ENCODE peak calls at places on chromosomes 7 and 10, in five cellular contexts. One of them, this sample, is unnamed.
A peak's percentile ranks its signal among the peaks of the same experiment; 100 is the strongest.

GRCh38 chr10:8511026-8511425 is 456.5 kb downstream of the GATA3 start:
- DNase-seq in lung: no peak
- DNase-seq in bronchial epithelial cell: no peak
- DNase-seq in A549: no peak
- DNase-seq in fibroblast of villous mesenchyme: no peak
- DNase-seq in this sample: no peak

GRCh38 chr7:156160811-156161210 is 348.5 kb upstream of the SHH start:
- DNase-seq in fibroblast of villous mesenchyme: no peak
- DNase-seq in lung: peak; percentile 40
- DNase-seq in bronchial epithelial cell: no peak
- DNase-seq in A549: no peak
- DNase-seq in this sample: no peak

GRCh38 chr10:72274213-72274729 is 547 bp downstream of the DDIT4 start:
- DNase-seq in bronchial epithelial cell: no peak
- DNase-seq in fibroblast of villous mesenchyme: no peak
- DNase-seq in lung: no peak
- DNase-seq in A549: no peak
- DNase-seq in this sample: no peak

GRCh38 chr10:114609518-114610426 is 48.3 kb downstream of the ABLIM1 start:
- DNase-seq in fibroblast of villous mesenchyme: peak; percentile 50
- DNase-seq in lung: no peak
- DNase-seq in A549: no peak
- DNase-seq in bronchial epithelial cell: no peak
- DNase-seq in this sample: no peak

GRCh38 chr10:89516149-89516832 is 19.1 kb downstream of the SLC16A12 start:
- DNase-seq in lung: no peak
- DNase-seq in fibroblast of villous mesenchyme: peak; percentile 97
- DNase-seq in A549: no peak
- DNase-seq in bronchial epithelial cell: peak; percentile 89
- DNase-seq in this sample: peak; percentile 85

GRCh38 chr7:130114374-130114773 is 44.0 kb downstream of the KLHDC10 start:
- DNase-seq in lung: no peak
- DNase-seq in A549: no peak
- DNase-seq in fibroblast of villous mesenchyme: no peak
- DNase-seq in bronchial epithelial cell: no peak
- DNase-seq in this sample: no peak

GRCh38 chr10:25725917-25726716 is 207.9 kb upstream of the MYO3A start:
- DNase-seq in A549: peak; percentile 47
- DNase-seq in lung: no peak
- DNase-seq in fibroblast of villous mesenchyme: peak; percentile 50
- DNase-seq in bronchial epithelial cell: peak; percentile 59
- DNase-seq in this sample: peak; percentile 58

GRCh38 chr7:157499121-157499834 is 162.5 kb downstream of the DNAJB6 start:
- DNase-seq in fibroblast of villous mesenchyme: no peak
- DNase-seq in bronchial epithelial cell: no peak
- DNase-seq in lung: no peak
- DNase-seq in A549: no peak
- DNase-seq in this sample: no peak

GRCh38 chr7:142381727-142382409 is 124.0 kb upstream of the PRSS58 start:
- DNase-seq in lung: no peak
- DNase-seq in fibroblast of villous mesenchyme: no peak
- DNase-seq in A549: no peak
- DNase-seq in bronchial epithelial cell: no peak
- DNase-seq in this sample: peak; percentile 80

GRCh38 chr10:62384057-62384446 is 9.9 kb downstream of the ZNF365 start:
- DNase-seq in fibroblast of villous mesenchyme: peak; percentile 65
- DNase-seq in A549: no peak
- DNase-seq in bronchial epithelial cell: peak; percentile 97
- DNase-seq in lung: no peak
- DNase-seq in this sample: no peak

GRCh38 chr7:151876899-151877777 is at the start of gene PRKAG2:
- DNase-seq in bronchial epithelial cell: peak; percentile 15
- DNase-seq in A549: peak; percentile 55
- DNase-seq in lung: peak; percentile 74
- DNase-seq in fibroblast of villous mesenchyme: peak; percentile 32
- DNase-seq in this sample: no peak

GRCh38 chr7:131057524-131058065 is 270.1 kb upstream of the MKLN1 start:
- DNase-seq in bronchial epithelial cell: no peak
- DNase-seq in fibroblast of villous mesenchyme: no peak
- DNase-seq in lung: no peak
- DNase-seq in A549: no peak
- DNase-seq in this sample: no peak

GRCh38 chr7:12549106-12549505 is 21.4 kb upstream of the SCIN start:
- DNase-seq in lung: no peak
- DNase-seq in A549: no peak
- DNase-seq in bronchial epithelial cell: no peak
- DNase-seq in fibroblast of villous mesenchyme: no peak
- DNase-seq in this sample: peak; percentile 66

GRCh38 chr10:69685802-69686585 is 55.9 kb downstream of the FAM241B start:
- DNase-seq in fibroblast of villous mesenchyme: peak; percentile 31
- DNase-seq in lung: no peak
- DNase-seq in bronchial epithelial cell: peak; percentile 25
- DNase-seq in A549: no peak
- DNase-seq in this sample: peak; percentile 43

GRCh38 chr10:95865814-95866447 is 41.8 kb upstream of the CC2D2B start:
- DNase-seq in bronchial epithelial cell: no peak
- DNase-seq in fibroblast of villous mesenchyme: no peak
- DNase-seq in lung: no peak
- DNase-seq in A549: no peak
- DNase-seq in this sample: no peak

GRCh38 chr7:99380823-99381663 is 6.5 kb downstream of the ARPC1B start:
- DNase-seq in lung: peak; percentile 50
- DNase-seq in A549: no peak
- DNase-seq in fibroblast of villous mesenchyme: no peak
- DNase-seq in bronchial epithelial cell: no peak
- DNase-seq in this sample: peak; percentile 44

GRCh38 chr7:139623518-139623917 is 100.0 kb downstream of the CLEC2L start:
- DNase-seq in A549: no peak
- DNase-seq in fibroblast of villous mesenchyme: no peak
- DNase-seq in lung: no peak
- DNase-seq in bronchial epithelial cell: no peak
- DNase-seq in this sample: no peak

GRCh38 chr7:29274156-29275017 is 79.8 kb downstream of the CHN2 start:
- DNase-seq in A549: no peak
- DNase-seq in bronchial epithelial cell: no peak
- DNase-seq in lung: no peak
- DNase-seq in fibroblast of villous mesenchyme: no peak
- DNase-seq in this sample: no peak

GRCh38 chr7:155529346-155529745 is 17.0 kb downstream of the CNPY1 start:
- DNase-seq in fibroblast of villous mesenchyme: no peak
- DNase-seq in A549: no peak
- DNase-seq in lung: no peak
- DNase-seq in bronchial epithelial cell: no peak
- DNase-seq in this sample: no peak

GRCh38 chr10:99368646-99369045 is 39.5 kb downstream of the CNNM1 start:
- DNase-seq in fibroblast of villous mesenchyme: no peak
- DNase-seq in A549: no peak
- DNase-seq in bronchial epithelial cell: no peak
- DNase-seq in lung: no peak
- DNase-seq in this sample: peak; percentile 46

GRCh38 chr7:66687186-66687585 is 53.3 kb upstream of the RABGEF1 start:
- DNase-seq in fibroblast of villous mesenchyme: no peak
- DNase-seq in A549: no peak
- DNase-seq in bronchial epithelial cell: no peak
- DNase-seq in lung: no peak
- DNase-seq in this sample: no peak

GRCh38 chr7:142866361-142867096 is 11.7 kb downstream of the EPHB6 start:
- DNase-seq in bronchial epithelial cell: peak; percentile 26
- DNase-seq in A549: peak; percentile 67
- DNase-seq in fibroblast of villous mesenchyme: peak; percentile 30
- DNase-seq in lung: peak; percentile 29
- DNase-seq in this sample: no peak

GRCh38 chr10:132859084-132859855 is 73.3 kb upstream of the NKX6-2 start:
- DNase-seq in lung: no peak
- DNase-seq in bronchial epithelial cell: no peak
- DNase-seq in fibroblast of villous mesenchyme: no peak
- DNase-seq in A549: no peak
- DNase-seq in this sample: no peak

GRCh38 chr7:131829911-131830310 is 273.5 kb upstream of the PODXL start:
- DNase-seq in lung: no peak
- DNase-seq in bronchial epithelial cell: no peak
- DNase-seq in A549: no peak
- DNase-seq in fibroblast of villous mesenchyme: no peak
- DNase-seq in this sample: no peak

GRCh38 chr10:110797416-110797815 is 74.3 kb upstream of the PDCD4 start:
- DNase-seq in fibroblast of villous mesenchyme: no peak
- DNase-seq in bronchial epithelial cell: no peak
- DNase-seq in lung: no peak
- DNase-seq in A549: no peak
- DNase-seq in this sample: no peak

GRCh38 chr10:5575482-5576153 is 50.9 kb downstream of the CALML3 start:
- DNase-seq in A549: no peak
- DNase-seq in lung: no peak
- DNase-seq in bronchial epithelial cell: no peak
- DNase-seq in fibroblast of villous mesenchyme: peak; percentile 86
- DNase-seq in this sample: no peak

GRCh38 chr7:33900501-33900900 is 4.8 kb upstream of the BMPER start:
- DNase-seq in fibroblast of villous mesenchyme: no peak
- DNase-seq in A549: no peak
- DNase-seq in lung: no peak
- DNase-seq in bronchial epithelial cell: peak; percentile 63
- DNase-seq in this sample: no peak

GRCh38 chr7:42883950-42884349 is 27.9 kb downstream of the C7orf25 start:
- DNase-seq in fibroblast of villous mesenchyme: no peak
- DNase-seq in lung: peak; percentile 59
- DNase-seq in A549: no peak
- DNase-seq in bronchial epithelial cell: peak; percentile 90
- DNase-seq in this sample: peak; percentile 67

GRCh38 chr10:456486-456885 is 233.0 kb downstream of the DIP2C start:
- DNase-seq in fibroblast of villous mesenchyme: no peak
- DNase-seq in A549: no peak
- DNase-seq in lung: no peak
- DNase-seq in bronchial epithelial cell: no peak
- DNase-seq in this sample: no peak

GRCh38 chr7:85479918-85480658 is 293.2 kb upstream of the SEMA3D start:
- DNase-seq in fibroblast of villous mesenchyme: peak; percentile 83
- DNase-seq in lung: no peak
- DNase-seq in bronchial epithelial cell: peak; percentile 15
- DNase-seq in A549: no peak
- DNase-seq in this sample: no peak

GRCh38 chr10:47314416-47314970 is 7.8 kb upstream of the GDF2 start:
- DNase-seq in bronchial epithelial cell: no peak
- DNase-seq in A549: no peak
- DNase-seq in fibroblast of villous mesenchyme: no peak
- DNase-seq in lung: no peak
- DNase-seq in this sample: no peak

GRCh38 chr7:103462358-103462757 is 16.4 kb upstream of the SLC26A5 start:
- DNase-seq in lung: no peak
- DNase-seq in A549: no peak
- DNase-seq in fibroblast of villous mesenchyme: no peak
- DNase-seq in bronchial epithelial cell: no peak
- DNase-seq in this sample: no peak

GRCh38 chr10:103145860-103146466 is 47.1 kb downstream of the NT5C2 start:
- DNase-seq in lung: peak; percentile 59
- DNase-seq in A549: no peak
- DNase-seq in fibroblast of villous mesenchyme: peak; percentile 88
- DNase-seq in bronchial epithelial cell: peak; percentile 78
- DNase-seq in this sample: peak; percentile 36

GRCh38 chr10:125152646-125153368 is 7.6 kb downstream of the CTBP2 start:
- DNase-seq in A549: no peak
- DNase-seq in bronchial epithelial cell: no peak
- DNase-seq in lung: peak; percentile 74
- DNase-seq in fibroblast of villous mesenchyme: peak; percentile 39
- DNase-seq in this sample: no peak

GRCh38 chr7:158680754-158681153 is 23.9 kb downstream of the NCAPG2 start:
- DNase-seq in A549: no peak
- DNase-seq in fibroblast of villous mesenchyme: no peak
- DNase-seq in bronchial epithelial cell: no peak
- DNase-seq in lung: no peak
- DNase-seq in this sample: no peak

GRCh38 chr7:158685727-158686126 is 18.9 kb downstream of the NCAPG2 start:
- DNase-seq in lung: no peak
- DNase-seq in fibroblast of villous mesenchyme: peak; percentile 58
- DNase-seq in A549: no peak
- DNase-seq in bronchial epithelial cell: no peak
- DNase-seq in this sample: no peak

GRCh38 chr7:158682456-158682855 is 22.1 kb downstream of the NCAPG2 start:
- DNase-seq in bronchial epithelial cell: no peak
- DNase-seq in A549: no peak
- DNase-seq in fibroblast of villous mesenchyme: no peak
- DNase-seq in lung: no peak
- DNase-seq in this sample: no peak

GRCh38 chr7:158684329-158684728 is 20.3 kb downstream of the NCAPG2 start:
- DNase-seq in lung: no peak
- DNase-seq in bronchial epithelial cell: no peak
- DNase-seq in A549: no peak
- DNase-seq in fibroblast of villous mesenchyme: no peak
- DNase-seq in this sample: no peak

GRCh38 chr7:158683541-158683940 is 21.1 kb downstream of the NCAPG2 start:
- DNase-seq in fibroblast of villous mesenchyme: no peak
- DNase-seq in lung: no peak
- DNase-seq in bronchial epithelial cell: no peak
- DNase-seq in A549: no peak
- DNase-seq in this sample: no peak
- TF ChIP-seq CTCF in fibroblast of villous mesenchyme: no peak
- TF ChIP-seq CTCF in lung: no peak
- TF ChIP-seq CTCF in bronchial epithelial cell: no peak
- TF ChIP-seq CTCF in A549: no peak
- TF ChIP-seq CTCF in this sample: no peak

DNA sequence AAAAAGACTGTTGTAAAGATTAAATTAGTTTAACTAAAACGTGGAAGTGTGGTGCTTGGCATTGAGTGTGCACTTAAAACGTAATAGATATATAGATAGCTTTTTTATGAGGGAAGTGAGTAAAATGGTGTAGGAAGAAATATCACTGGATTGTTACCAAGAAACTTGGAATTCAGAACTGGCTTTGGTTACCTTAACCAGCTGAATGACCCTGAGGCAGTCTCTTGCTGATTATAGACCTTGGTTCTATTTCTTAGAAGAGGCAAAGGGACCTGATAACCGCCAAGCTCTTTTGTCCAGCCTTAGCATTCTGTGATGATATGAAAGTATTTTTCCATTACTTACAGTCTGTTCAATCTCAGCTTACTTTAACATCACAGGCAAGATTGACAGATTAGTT is 3.8 kb downstream of the REEP3 start:
- DNase-seq in bronchial epithelial cell: no peak
- DNase-seq in fibroblast of villous mesenchyme: no peak
- DNase-seq in A549: no peak
- DNase-seq in lung: no peak
- DNase-seq in this sample: no peak
- H3K4me3 ChIP-seq in bronchial epithelial cell: no peak overlapping the region
- H3K4me3 ChIP-seq in fibroblast of villous mesenchyme: no peak overlapping the region
- H3K4me3 ChIP-seq in A549: no peak overlapping the region
- H3K4me3 ChIP-seq in lung: no peak overlapping the region
- H3K4me3 ChIP-seq in this sample: no peak overlapping the region

GRCh38 chr10:100728928-100729876 is 16.2 kb upstream of the PAX2 start:
- DNase-seq in A549: peak; percentile 90
- DNase-seq in lung: no peak
- DNase-seq in fibroblast of villous mesenchyme: peak; percentile 18
- DNase-seq in bronchial epithelial cell: peak; percentile 13
- DNase-seq in this sample: no peak
- TF ChIP-seq CTCF in A549: peak; percentile 85
- TF ChIP-seq CTCF in lung: no peak
- TF ChIP-seq CTCF in fibroblast of villous mesenchyme: peak; percentile 17
- TF ChIP-seq CTCF in bronchial epithelial cell: peak; percentile 44
- TF ChIP-seq CTCF in this sample: peak; percentile 64

GRCh38 chr10:29895436-29895835 is 163.9 kb downstream of the JCAD start:
- DNase-seq in A549: no peak
- DNase-seq in lung: peak; percentile 33
- DNase-seq in bronchial epithelial cell: no peak
- DNase-seq in fibroblast of villous mesenchyme: peak; percentile 84
- DNase-seq in this sample: no peak
- H3K4me3 ChIP-seq in A549: no peak overlapping the region
- H3K4me3 ChIP-seq in lung: no peak overlapping the region
- H3K4me3 ChIP-seq in bronchial epithelial cell: no peak overlapping the region
- H3K4me3 ChIP-seq in fibroblast of villous mesenchyme: no peak overlapping the region
- H3K4me3 ChIP-seq in this sample: no peak overlapping the region